ENCODE peak calls at places on chromosomes 13 and 19, in eight cellular contexts. N is hepatic stellate cell, I is ovary, P is H54, V is EH, R is amniotic stem cell, Q is T-cell, C is Daoy. O is an unnamed sample.

GRCh38 chr13:70668983-70669382 is 560.7 kb upstream of the KLHL1 start:
- DNase-seq in N (no peak), I (no peak), P (no peak), V (no peak), R (no peak), Q (no peak), C (no peak), O (peak; percentile 4)

GRCh38 chr13:104011505-104012270 is 945.5 kb upstream of the SLC10A2 start:
- DNase-seq in N (no peak), I (no peak), P (no peak), V (no peak), R (no peak), Q (no peak), C (no peak), O (no peak)

GRCh38 chr13:24381539-24382265 is 72.3 kb downstream of the C1QTNF9 start:
- DNase-seq in N (no peak), I (no peak), P (no peak), V (peak; percentile 56), R (no peak), Q (no peak), C (peak; percentile 34), O (no peak)

GRCh38 chr13:23558675-23559536 is 11.3 kb upstream of the TNFRSF19 start:
- DNase-seq in N (peak; percentile 85), I (peak; percentile 41), P (peak; percentile 44), V (peak; percentile 87), R (peak; percentile 24), Q (no peak), C (peak; percentile 74), O (peak; percentile 90)

GRCh38 chr13:46721054-46721453 is 75.9 kb downstream of the ESD start:
- DNase-seq in N (no peak), I (peak; percentile 61), P (no peak), V (peak; percentile 55), R (peak; percentile 22), Q (peak; percentile 5), C (peak; percentile 23), O (peak; percentile 84)

GRCh38 chr13:27171244-27171829 is at the start of gene USP12:
- DNase-seq in N (peak; percentile 22), I (peak; percentile 55), P (no peak), V (no peak), R (peak; percentile 3), Q (no peak), C (peak; percentile 38), O (peak; percentile 78)

GRCh38 chr19:10653482-10653731 is 739 bp upstream of the ILF3 start:
- DNase-seq in N (no peak), I (no peak), P (no peak), V (no peak), R (no peak), Q (no peak), C (no peak), O (no peak)

GRCh38 chr13:111153977-111154332 is 38.8 kb downstream of the ARHGEF7 start:
- DNase-seq in N (peak; percentile 56), I (no peak), P (no peak), V (no peak), R (peak; percentile 19), Q (no peak), C (no peak), O (peak; percentile 69)

GRCh38 chr13:100100115-100100879 is 11.4 kb downstream of the PCCA start:
- DNase-seq in N (peak; percentile 24), I (peak; percentile 80), P (peak; percentile 71), V (peak; percentile 84), R (no peak), Q (no peak), C (peak; percentile 43), O (peak; percentile 81)

GRCh38 chr19:4814625-4815425 is 16.7 kb downstream of the TICAM1 start:
- DNase-seq in N (no peak), I (no peak), P (no peak), V (peak; percentile 83), R (no peak), Q (no peak), C (no peak), O (peak; percentile 62)

GRCh38 chr19:17458970-17459369 is 1.8 kb downstream of the NXNL1 start:
- DNase-seq in N (no peak), I (no peak), P (no peak), V (no peak), R (no peak), Q (no peak), C (no peak), O (no peak)

GRCh38 chr19:41430907-41431306 is 3.7 kb upstream of the B3GNT8 start:
- DNase-seq in N (no peak), I (no peak), P (no peak), V (peak; percentile 15), R (no peak), Q (no peak), C (peak; percentile 39), O (no peak)

GRCh38 chr19:3780786-3781304 is 5.3 kb downstream of the MATK start:
- DNase-seq in N (no peak), I (no peak), P (no peak), V (no peak), R (no peak), Q (no peak), C (no peak), O (no peak)

GRCh38 chr19:50003810-50004419 is 21.3 kb downstream of the VRK3 start:
- DNase-seq in N (peak; percentile 98), I (no peak), P (peak; percentile 97), V (peak; percentile 98), R (peak; percentile 91), Q (no peak), C (peak; percentile 94), O (peak; percentile 94)

GRCh38 chr13:35514166-35514565 is 37.7 kb upstream of the MAB21L1 start:
- DNase-seq in N (no peak), I (no peak), P (no peak), V (no peak), R (no peak), Q (no peak), C (no peak), O (no peak)

GRCh38 chr19:6983448-6983847 is 37.8 kb downstream of the MBD3L2B start:
- DNase-seq in N (no peak), I (no peak), P (no peak), V (no peak), R (no peak), Q (no peak), C (no peak), O (no peak)

GRCh38 chr13:27977476-27978300 is 8.6 kb upstream of the CDX2 start:
- DNase-seq in N (no peak), I (no peak), P (no peak), V (no peak), R (no peak), Q (no peak), C (no peak), O (no peak)

O was measured in adipocyte.